ENCODE peak calls at places on chromosomes 4 and X, in eight cellular contexts. H, W, R, C, S, U, M and L are unnamed samples.

GRCh38 chr4:20592666-20593065 is 107.6 kb upstream of the PACRGL start:
- DNase-seq in H (no peak), W (no peak), R (peak), C (no peak), S (no peak), U (no peak), M (peak), L (no peak)

GRCh38 chr4:153611679-153612078 is 72.4 kb upstream of the TLR2 start:
- DNase-seq in H (peak), W (no peak), R (peak), C (no peak), S (no peak), U (no peak), M (peak), L (no peak)

GRCh38 chr4:67571975-67572374 is 13.4 kb downstream of the STAP1 start:
- DNase-seq in H (no peak), W (no peak), R (no peak), C (no peak), S (no peak), U (no peak), M (no peak), L (no peak)

GRCh38 chr4:110614173-110614948 is 8.5 kb downstream of the PITX2 start:
- DNase-seq in H (no peak), W (no peak), R (no peak), C (no peak), S (no peak), U (no peak), M (no peak), L (no peak)

GRCh38 chr4:15586046-15586445 is 69.1 kb downstream of the FBXL5 start:
- DNase-seq in H (no peak), W (no peak), R (peak), C (no peak), S (no peak), U (no peak), M (no peak), L (no peak)

GRCh38 chrX:152647978-152648377 is 10.3 kb downstream of the GABRQ start:
- DNase-seq in H (no peak), W (no peak), R (no peak), C (no peak), S (no peak), U (no peak), M (no peak), L (no peak)

GRCh38 chrX:86887341-86887740 is 630.3 kb upstream of the KLHL4 start:
- DNase-seq in H (no peak), W (no peak), R (no peak), C (no peak), S (no peak), U (no peak), M (no peak), L (no peak)

GRCh38 chr4:70829492-70829891 is 10.2 kb downstream of the GRSF1 start:
- DNase-seq in H (no peak), W (no peak), R (no peak), C (no peak), S (no peak), U (no peak), M (no peak), L (no peak)

GRCh38 chrX:37746268-37746931 is 33.5 kb upstream of the CYBB start:
- DNase-seq in H (peak), W (no peak), R (no peak), C (no peak), S (no peak), U (no peak), M (no peak), L (no peak)

GRCh38 chr4:8856835-8857590 is 14.6 kb downstream of the HMX1 start:
- DNase-seq in H (no peak), W (no peak), R (no peak), C (no peak), S (no peak), U (no peak), M (no peak), L (no peak)

GRCh38 chr4:44927361-44928061 is 201.2 kb upstream of the GNPDA2 start:
- DNase-seq in H (peak), W (no peak), R (peak), C (no peak), S (no peak), U (no peak), M (no peak), L (no peak)

GRCh38 chr4:650951-651883 is 22.9 kb downstream of the ATP5ME start:
- DNase-seq in H (peak), W (no peak), R (no peak), C (no peak), S (no peak), U (peak), M (no peak), L (peak)

GRCh38 chr4:142265536-142265935 is 580.6 kb downstream of the INPP4B start:
- DNase-seq in H (peak), W (no peak), R (peak), C (no peak), S (no peak), U (no peak), M (no peak), L (no peak)

DNA sequence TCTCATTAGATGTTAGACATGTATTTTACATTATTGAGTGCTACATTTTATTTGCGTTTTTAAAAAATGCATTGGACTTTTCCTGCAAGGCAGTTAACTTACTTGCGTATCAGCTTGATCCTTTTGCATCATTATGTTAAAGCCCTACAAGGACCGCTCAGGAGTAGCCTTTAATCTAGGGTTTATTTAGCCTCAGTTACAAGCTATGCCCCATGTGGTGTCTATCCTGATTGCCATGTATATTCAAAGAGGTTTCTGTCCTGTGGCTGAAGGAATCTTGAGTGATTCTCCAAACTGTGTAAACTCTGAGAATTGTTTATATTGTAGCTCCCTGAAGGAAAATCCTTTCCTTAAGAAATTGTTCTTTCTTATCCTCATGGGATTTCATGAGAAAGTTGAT is 821.8 kb upstream of the AGA start:
- DNase-seq in H (no peak), W (no peak), R (no peak), C (no peak), S (no peak), U (no peak), M (no peak), L (no peak)
- H3K27ac ChIP-seq in H (no peak), W (no peak), R (no peak), C (no peak), S (no peak), U (no peak), M (no peak), L (no peak)

DNA sequence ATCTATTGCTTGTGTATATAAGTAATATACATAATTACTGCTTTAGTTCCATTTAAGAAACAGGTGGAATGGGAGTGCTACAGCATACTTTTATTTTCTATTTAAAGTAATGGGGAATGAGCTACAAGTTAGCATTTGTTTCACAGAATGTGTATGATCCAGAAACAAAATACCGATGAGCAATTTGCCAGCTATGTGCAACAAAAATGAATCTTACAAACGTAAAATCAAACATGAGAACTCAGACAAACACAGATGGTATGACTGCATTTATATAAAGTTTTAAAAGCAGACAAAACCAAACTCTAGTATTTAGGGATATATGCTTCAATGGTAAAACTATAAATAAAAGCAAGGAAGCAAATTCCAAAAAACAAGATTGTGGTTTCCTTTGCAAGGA is 141.7 kb downstream of the PAPSS1 start:
- DNase-seq in H (no peak), W (no peak), R (peak), C (no peak), S (no peak), U (no peak), M (peak), L (no peak)
- H3K27ac ChIP-seq in H (no peak), W (no peak), R (no peak), C (no peak), S (no peak), U (no peak), M (no peak), L (no peak)

GRCh38 chr4:159238631-159239030 is 135.8 kb downstream of the RAPGEF2 start:
- DNase-seq in H (peak), W (no peak), R (peak), C (no peak), S (no peak), U (no peak), M (no peak), L (no peak)
- H3K27ac ChIP-seq in H (no peak), W (peak), R (no peak), C (peak), S (no peak), U (no peak), M (no peak), L (no peak)

GRCh38 chr4:88937081-88937480 is 119.9 kb downstream of the FAM13A start:
- DNase-seq in H (peak), W (no peak), R (peak), C (no peak), S (no peak), U (no peak), M (no peak), L (no peak)

GRCh38 chr4:88933414-88933813 is 123.6 kb downstream of the FAM13A start:
- DNase-seq in H (no peak), W (no peak), R (no peak), C (no peak), S (no peak), U (no peak), M (no peak), L (no peak)

GRCh38 chr4:88939697-88940096 is 117.3 kb downstream of the FAM13A start:
- DNase-seq in H (no peak), W (no peak), R (peak), C (no peak), S (no peak), U (no peak), M (no peak), L (no peak)

GRCh38 chr4:88940506-88940905 is 116.5 kb downstream of the FAM13A start:
- DNase-seq in H (no peak), W (no peak), R (no peak), C (no peak), S (no peak), U (no peak), M (no peak), L (no peak)

DNA sequence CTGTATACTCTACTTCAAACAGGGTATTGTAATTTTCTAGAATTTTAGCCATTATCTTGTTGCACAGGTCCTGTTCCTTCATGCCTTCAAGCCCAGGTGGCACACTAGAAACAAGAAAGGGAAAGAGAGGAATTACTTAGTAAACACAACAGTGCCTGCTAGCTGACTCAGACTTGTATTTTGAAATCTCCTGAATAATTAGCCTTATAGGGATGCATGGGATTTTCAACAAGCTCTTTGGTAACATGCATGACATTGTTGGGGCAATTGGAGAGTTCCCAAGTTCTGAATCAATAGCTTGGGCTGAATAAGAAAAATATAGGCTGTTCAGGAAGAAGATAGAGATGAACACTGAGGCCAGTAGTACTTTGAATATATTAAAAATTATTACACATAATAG is 118.8 kb downstream of the FAM13A start:
- DNase-seq in H (peak), W (no peak), R (peak), C (no peak), S (no peak), U (no peak), M (peak), L (no peak)
- H3K27ac ChIP-seq in H (peak), W (no peak), R (peak), C (no peak), S (no peak), U (no peak), M (no peak), L (no peak)